ENCODE peak calls at places on chromosomes 4 and X, in nine cellular contexts. D, I, C, V, N, E, G, S and M are unnamed samples.

GRCh38 chr4:90112715-90113114 is 14.5 kb upstream of the CCSER1 start:
- DNase-seq in D (no peak), I (no peak), C (no peak), V (no peak), N (no peak), E (no peak), G (no peak), S (no peak), M (no peak)

GRCh38 chr4:108303488-108304177 is 134.9 kb upstream of the LEF1 start:
- DNase-seq in D (no peak), I (no peak), C (no peak), V (no peak), N (no peak), E (no peak), G (no peak), S (no peak), M (no peak)

GRCh38 chrX:47169726-47170515 is 23.7 kb upstream of the UBA1 start:
- DNase-seq in D (no peak), I (peak), C (no peak), V (no peak), N (no peak), E (no peak), G (no peak), S (no peak), M (no peak)

GRCh38 chr4:48033825-48034413 is 17.3 kb downstream of the NIPAL1 start:
- DNase-seq in D (no peak), I (no peak), C (no peak), V (peak), N (peak), E (no peak), G (peak), S (no peak), M (peak)

GRCh38 chrX:3244203-3244743 is 102.2 kb downstream of the MXRA5 start:
- DNase-seq in D (no peak), I (no peak), C (no peak), V (no peak), N (no peak), E (no peak), G (no peak), S (no peak), M (no peak)

GRCh38 chr4:87304659-87305277 is 17.9 kb downstream of the HSD17B13 start:
- DNase-seq in D (peak), I (no peak), C (no peak), V (no peak), N (no peak), E (no peak), G (no peak), S (peak), M (no peak)

GRCh38 chr4:189825466-189825865 is 115.2 kb upstream of the FRG1 start:
- DNase-seq in D (no peak), I (no peak), C (no peak), V (no peak), N (no peak), E (no peak), G (no peak), S (no peak), M (no peak)

GRCh38 chr4:144592264-144592663 is 53.7 kb upstream of the HHIP start:
- DNase-seq in D (no peak), I (no peak), C (no peak), V (no peak), N (no peak), E (no peak), G (no peak), S (no peak), M (no peak)

GRCh38 chr4:139223682-139224317 is 46.8 kb upstream of the ELF2 start:
- DNase-seq in D (no peak), I (peak), C (peak), V (no peak), N (no peak), E (no peak), G (no peak), S (no peak), M (no peak)

GRCh38 chrX:108270739-108271396 is 167.4 kb downstream of the COL4A6 start:
- DNase-seq in D (peak), I (no peak), C (no peak), V (no peak), N (no peak), E (no peak), G (no peak), S (peak), M (no peak)

GRCh38 chr4:153036931-153037330 is 100.8 kb downstream of the FHDC1 start:
- DNase-seq in D (no peak), I (no peak), C (no peak), V (no peak), N (no peak), E (no peak), G (no peak), S (no peak), M (no peak)

GRCh38 chr4:166341992-166342391 is 469.0 kb downstream of the TLL1 start:
- DNase-seq in D (no peak), I (no peak), C (no peak), V (no peak), N (no peak), E (no peak), G (no peak), S (no peak), M (no peak)

GRCh38 chr4:7886250-7886973 is 53.2 kb downstream of the AFAP1 start:
- DNase-seq in D (no peak), I (no peak), C (no peak), V (no peak), N (no peak), E (no peak), G (no peak), S (no peak), M (no peak)

GRCh38 chrX:138756234-138756633 is 44.7 kb upstream of the FGF13 start:
- DNase-seq in D (peak), I (peak), C (no peak), V (no peak), N (no peak), E (no peak), G (no peak), S (no peak), M (peak)

GRCh38 chr4:95572304-95572991 is 23.7 kb upstream of the UNC5C start:
- DNase-seq in D (no peak), I (peak), C (no peak), V (no peak), N (no peak), E (no peak), G (no peak), S (no peak), M (peak)

GRCh38 chrX:28379142-28379541 is 208.1 kb upstream of the IL1RAPL1 start:
- DNase-seq in D (no peak), I (no peak), C (no peak), V (no peak), N (no peak), E (no peak), G (no peak), S (no peak), M (no peak)

GRCh38 chr4:149077142-149077541 is 634.9 kb upstream of the NR3C2 start:
- DNase-seq in D (no peak), I (no peak), C (no peak), V (no peak), N (no peak), E (no peak), G (no peak), S (no peak), M (no peak)

GRCh38 chr4:36244257-36245084 is at the start of gene ARAP2:
- DNase-seq in D (no peak), I (peak), C (peak), V (peak), N (peak), E (peak), G (peak), S (peak), M (peak)

GRCh38 chr4:617644-618330 is 7.6 kb upstream of the PDE6B start:
- DNase-seq in D (no peak), I (no peak), C (no peak), V (no peak), N (no peak), E (no peak), G (no peak), S (no peak), M (peak)

GRCh38 chr4:17327587-17327986 is 184.3 kb downstream of the QDPR start:
- DNase-seq in D (no peak), I (no peak), C (no peak), V (no peak), N (no peak), E (no peak), G (no peak), S (no peak), M (no peak)

GRCh38 chr4:105389167-105389566 is 84.7 kb downstream of the PPA2 start:
- DNase-seq in D (no peak), I (no peak), C (no peak), V (no peak), N (no peak), E (no peak), G (no peak), S (no peak), M (no peak)

GRCh38 chr4:12500409-12500808 is 983.7 kb downstream of the RAB28 start:
- DNase-seq in D (no peak), I (no peak), C (no peak), V (no peak), N (no peak), E (no peak), G (no peak), S (no peak), M (no peak)

GRCh38 chr4:10256203-10256602 is 139.6 kb upstream of the WDR1 start:
- DNase-seq in D (no peak), I (no peak), C (no peak), V (no peak), N (no peak), E (no peak), G (no peak), S (no peak), M (no peak)

GRCh38 chrX:102651968-102652744 is 873 bp downstream of the GPRASP1 start:
- DNase-seq in D (no peak), I (no peak), C (peak), V (peak), N (no peak), E (no peak), G (no peak), S (no peak), M (peak)

GRCh38 chrX:26026179-26026578 is 112.0 kb upstream of the MAGEB18 start:
- DNase-seq in D (no peak), I (no peak), C (no peak), V (no peak), N (no peak), E (no peak), G (no peak), S (no peak), M (no peak)

GRCh38 chrX:130834149-130834548 is 68.9 kb downstream of the ENOX2 start:
- DNase-seq in D (no peak), I (no peak), C (no peak), V (no peak), N (no peak), E (no peak), G (no peak), S (peak), M (peak)

GRCh38 chr4:151012836-151013235 is 2.2 kb downstream of the LRBA start:
- DNase-seq in D (no peak), I (no peak), C (no peak), V (no peak), N (no peak), E (no peak), G (no peak), S (no peak), M (peak)

GRCh38 chr4:166400270-166400894 is 527.3 kb downstream of the TLL1 start:
- DNase-seq in D (peak), I (no peak), C (no peak), V (no peak), N (no peak), E (no peak), G (no peak), S (no peak), M (no peak)

GRCh38 chr4:109629775-109630174 is 69.7 kb downstream of the MCUB start:
- DNase-seq in D (no peak), I (no peak), C (no peak), V (no peak), N (no peak), E (no peak), G (no peak), S (no peak), M (peak)

GRCh38 chrX:39309721-39310152 is 508.5 kb downstream of the MID1IP1 start:
- DNase-seq in D (no peak), I (peak), C (no peak), V (no peak), N (no peak), E (no peak), G (no peak), S (no peak), M (no peak)